ENCODE peak calls at places on chromosome 4, in seven cellular contexts. One of them, this sample, is unnamed.

GRCh38 chr4:45453258-45453841 is 670.5 kb downstream of the GABRG1 start:
- DNase-seq in neuronal stem cell: peak
- DNase-seq in H9: no peak
- DNase-seq in IMR-90: no peak
- DNase-seq in H1: no peak
- DNase-seq in trophoblast cell: peak
- DNase-seq in mesenchymal stem cell: peak
- DNase-seq in this sample: peak

GRCh38 chr4:94978904-94979303 is 221.1 kb downstream of the BMPR1B start:
- DNase-seq in neuronal stem cell: no peak
- DNase-seq in H9: no peak
- DNase-seq in IMR-90: peak
- DNase-seq in H1: no peak
- DNase-seq in trophoblast cell: no peak
- DNase-seq in mesenchymal stem cell: no peak
- DNase-seq in this sample: no peak

GRCh38 chr4:102826105-102826889 is 1.1 kb downstream of the UBE2D3 start:
- DNase-seq in neuronal stem cell: no peak
- DNase-seq in H9: no peak
- DNase-seq in IMR-90: no peak
- DNase-seq in H1: peak
- DNase-seq in trophoblast cell: peak
- DNase-seq in mesenchymal stem cell: no peak
- DNase-seq in this sample: no peak

GRCh38 chr4:14333616-14334015 is 668.7 kb upstream of the CPEB2 start:
- DNase-seq in neuronal stem cell: no peak
- DNase-seq in H9: no peak
- DNase-seq in IMR-90: no peak
- DNase-seq in H1: no peak
- DNase-seq in trophoblast cell: no peak
- DNase-seq in mesenchymal stem cell: no peak
- DNase-seq in this sample: no peak

GRCh38 chr4:13289391-13289790 is 194.7 kb downstream of the RAB28 start:
- DNase-seq in neuronal stem cell: no peak
- DNase-seq in H9: no peak
- DNase-seq in IMR-90: peak
- DNase-seq in H1: no peak
- DNase-seq in trophoblast cell: no peak
- DNase-seq in mesenchymal stem cell: peak
- DNase-seq in this sample: no peak

GRCh38 chr4:4333265-4333706 is 43.2 kb downstream of the ZBTB49 start:
- DNase-seq in neuronal stem cell: no peak
- DNase-seq in H9: no peak
- DNase-seq in IMR-90: peak
- DNase-seq in H1: no peak
- DNase-seq in trophoblast cell: no peak
- DNase-seq in mesenchymal stem cell: peak
- DNase-seq in this sample: no peak

GRCh38 chr4:118910221-118910620 is 21.6 kb downstream of the SYNPO2 start:
- DNase-seq in neuronal stem cell: no peak
- DNase-seq in H9: no peak
- DNase-seq in IMR-90: peak
- DNase-seq in H1: no peak
- DNase-seq in trophoblast cell: no peak
- DNase-seq in mesenchymal stem cell: no peak
- DNase-seq in this sample: no peak

GRCh38 chr4:13597604-13598003 is 29.9 kb downstream of the BOD1L1 start:
- DNase-seq in neuronal stem cell: no peak
- DNase-seq in H9: no peak
- DNase-seq in IMR-90: peak
- DNase-seq in H1: no peak
- DNase-seq in trophoblast cell: peak
- DNase-seq in mesenchymal stem cell: no peak
- DNase-seq in this sample: no peak

GRCh38 chr4:41287005-41287404 is 30.3 kb downstream of the UCHL1 start:
- DNase-seq in neuronal stem cell: no peak
- DNase-seq in H9: no peak
- DNase-seq in IMR-90: peak
- DNase-seq in H1: no peak
- DNase-seq in trophoblast cell: peak
- DNase-seq in mesenchymal stem cell: peak
- DNase-seq in this sample: no peak

GRCh38 chr4:31617667-31618066 is 897.5 kb downstream of the PCDH7 start:
- DNase-seq in neuronal stem cell: no peak
- DNase-seq in H9: no peak
- DNase-seq in IMR-90: no peak
- DNase-seq in H1: no peak
- DNase-seq in trophoblast cell: no peak
- DNase-seq in mesenchymal stem cell: no peak
- DNase-seq in this sample: no peak

GRCh38 chr4:6693274-6694176 is at the start of gene S100P:
- DNase-seq in neuronal stem cell: no peak
- DNase-seq in H9: no peak
- DNase-seq in IMR-90: no peak
- DNase-seq in H1: no peak
- DNase-seq in trophoblast cell: peak
- DNase-seq in mesenchymal stem cell: no peak
- DNase-seq in this sample: no peak

GRCh38 chr4:26719954-26720552 is 136.2 kb downstream of the TBC1D19 start:
- DNase-seq in neuronal stem cell: no peak
- DNase-seq in H9: no peak
- DNase-seq in IMR-90: peak
- DNase-seq in H1: no peak
- DNase-seq in trophoblast cell: peak
- DNase-seq in mesenchymal stem cell: peak
- DNase-seq in this sample: peak

GRCh38 chr4:107519057-107519456 is 201.0 kb downstream of the PAPSS1 start:
- DNase-seq in neuronal stem cell: peak
- DNase-seq in H9: no peak
- DNase-seq in IMR-90: peak
- DNase-seq in H1: no peak
- DNase-seq in trophoblast cell: peak
- DNase-seq in mesenchymal stem cell: peak
- DNase-seq in this sample: peak

GRCh38 chr4:40056722-40057539 is at the start of gene N4BP2:
- DNase-seq in neuronal stem cell: peak
- DNase-seq in H9: peak
- DNase-seq in IMR-90: peak
- DNase-seq in H1: peak
- DNase-seq in trophoblast cell: peak
- DNase-seq in mesenchymal stem cell: peak
- DNase-seq in this sample: peak

GRCh38 chr4:79597266-79597665 is 189.2 kb upstream of the GK2 start:
- DNase-seq in neuronal stem cell: no peak
- DNase-seq in H9: no peak
- DNase-seq in IMR-90: peak
- DNase-seq in H1: no peak
- DNase-seq in trophoblast cell: peak
- DNase-seq in mesenchymal stem cell: peak
- DNase-seq in this sample: no peak

GRCh38 chr4:150816491-150816890 is 198.6 kb downstream of the LRBA start:
- DNase-seq in neuronal stem cell: no peak
- DNase-seq in H9: no peak
- DNase-seq in IMR-90: peak
- DNase-seq in H1: no peak
- DNase-seq in trophoblast cell: no peak
- DNase-seq in mesenchymal stem cell: no peak
- DNase-seq in this sample: no peak

GRCh38 chr4:151407466-151408379 is 1.3 kb upstream of the FHIP1A start:
- DNase-seq in neuronal stem cell: no peak
- DNase-seq in H9: peak
- DNase-seq in IMR-90: no peak
- DNase-seq in H1: peak
- DNase-seq in trophoblast cell: peak
- DNase-seq in mesenchymal stem cell: peak
- DNase-seq in this sample: peak

GRCh38 chr4:166252487-166253402 is 379.7 kb downstream of the TLL1 start:
- DNase-seq in neuronal stem cell: peak
- DNase-seq in H9: no peak
- DNase-seq in IMR-90: no peak
- DNase-seq in H1: no peak
- DNase-seq in trophoblast cell: peak
- DNase-seq in mesenchymal stem cell: peak
- DNase-seq in this sample: peak

GRCh38 chr4:98938386-98938785 is 9.5 kb upstream of the EIF4E start:
- DNase-seq in neuronal stem cell: no peak
- DNase-seq in H9: no peak
- DNase-seq in IMR-90: peak
- DNase-seq in H1: no peak
- DNase-seq in trophoblast cell: peak
- DNase-seq in mesenchymal stem cell: peak
- DNase-seq in this sample: peak

GRCh38 chr4:98939446-98939845 is 10.5 kb upstream of the EIF4E start:
- DNase-seq in neuronal stem cell: no peak
- DNase-seq in H9: no peak
- DNase-seq in IMR-90: no peak
- DNase-seq in H1: no peak
- DNase-seq in trophoblast cell: no peak
- DNase-seq in mesenchymal stem cell: no peak
- DNase-seq in this sample: no peak

GRCh38 chr4:98939892-98940298 is 11.0 kb upstream of the EIF4E start:
- DNase-seq in neuronal stem cell: peak
- DNase-seq in H9: peak
- DNase-seq in IMR-90: peak
- DNase-seq in H1: no peak
- DNase-seq in trophoblast cell: peak
- DNase-seq in mesenchymal stem cell: peak
- DNase-seq in this sample: peak

GRCh38 chr4:98935633-98936032 is 6.7 kb upstream of the EIF4E start:
- DNase-seq in neuronal stem cell: no peak
- DNase-seq in H9: no peak
- DNase-seq in IMR-90: no peak
- DNase-seq in H1: no peak
- DNase-seq in trophoblast cell: no peak
- DNase-seq in mesenchymal stem cell: no peak
- DNase-seq in this sample: no peak

DNA sequence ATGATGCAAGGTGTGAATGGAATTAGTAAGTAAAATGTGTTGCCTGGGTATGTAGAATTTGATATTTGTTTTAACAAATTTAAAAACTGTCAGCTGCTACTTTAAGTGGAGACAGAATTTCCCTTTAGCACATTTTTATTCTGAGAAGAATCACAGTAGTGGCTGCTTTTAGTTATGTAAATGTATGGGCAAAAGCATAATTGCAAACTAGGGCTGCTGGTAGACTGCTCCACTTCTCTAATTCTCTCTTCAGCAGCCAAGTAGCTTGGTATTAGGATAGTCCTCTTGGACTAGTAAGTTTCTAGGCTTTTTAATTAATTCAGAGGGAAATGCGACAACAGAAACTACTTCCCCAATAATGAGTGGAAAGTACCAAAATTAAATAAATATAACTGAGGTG is 9.0 kb upstream of the EIF4E start:
- DNase-seq in neuronal stem cell: no peak
- DNase-seq in H9: no peak
- DNase-seq in IMR-90: no peak
- DNase-seq in H1: no peak
- DNase-seq in trophoblast cell: peak
- DNase-seq in mesenchymal stem cell: no peak
- DNase-seq in this sample: peak
- H3K18ac ChIP-seq in neuronal stem cell: no peak
- H3K18ac ChIP-seq in H9: no peak
- H3K18ac ChIP-seq in IMR-90: no peak
- H3K18ac ChIP-seq in H1: no peak
- H3K18ac ChIP-seq in trophoblast cell: no peak
- H3K18ac ChIP-seq in mesenchymal stem cell: no peak
- H3K18ac ChIP-seq in this sample: no peak

GRCh38 chr4:186144596-186145569 is 40.4 kb downstream of the FAM149A start:
- DNase-seq in neuronal stem cell: peak
- DNase-seq in H9: peak
- DNase-seq in IMR-90: peak
- DNase-seq in H1: peak
- DNase-seq in trophoblast cell: peak
- DNase-seq in mesenchymal stem cell: peak
- DNase-seq in this sample: peak
- H2AK5ac ChIP-seq in neuronal stem cell: no peak
- H2AK5ac ChIP-seq in H9: no peak
- H2AK5ac ChIP-seq in IMR-90: no peak
- H2AK5ac ChIP-seq in H1: no peak
- H2AK5ac ChIP-seq in trophoblast cell: no peak
- H2AK5ac ChIP-seq in mesenchymal stem cell: no peak
- H2AK5ac ChIP-seq in this sample: no peak

DNA sequence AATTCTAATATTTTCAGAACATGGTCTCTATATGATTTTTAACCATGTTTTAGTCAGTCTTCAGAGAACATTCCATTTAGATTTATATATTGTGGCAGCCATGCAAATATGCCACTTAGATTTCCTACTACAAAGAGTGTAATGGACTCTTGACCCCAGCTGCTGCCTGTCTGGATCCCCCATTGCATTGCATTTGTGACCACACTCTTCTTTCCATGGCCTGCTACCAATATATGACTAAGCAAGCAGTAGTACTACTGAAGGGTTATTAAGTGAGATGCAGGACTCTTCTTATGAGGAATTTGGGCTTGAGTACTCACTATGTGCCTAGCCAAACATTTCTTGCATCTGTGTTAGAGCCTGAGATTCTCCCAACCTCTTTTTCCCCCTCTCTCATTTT is 306.8 kb downstream of the PDHA2 start:
- DNase-seq in neuronal stem cell: no peak
- DNase-seq in H9: no peak
- DNase-seq in IMR-90: no peak
- DNase-seq in H1: no peak
- DNase-seq in trophoblast cell: no peak
- DNase-seq in mesenchymal stem cell: peak
- DNase-seq in this sample: no peak
- H3K18ac ChIP-seq in neuronal stem cell: no peak
- H3K18ac ChIP-seq in H9: no peak
- H3K18ac ChIP-seq in IMR-90: no peak
- H3K18ac ChIP-seq in H1: no peak
- H3K18ac ChIP-seq in trophoblast cell: no peak
- H3K18ac ChIP-seq in mesenchymal stem cell: no peak
- H3K18ac ChIP-seq in this sample: no peak

GRCh38 chr4:8100696-8101095 is 57.9 kb downstream of the ABLIM2 start:
- DNase-seq in neuronal stem cell: no peak
- DNase-seq in H9: no peak
- DNase-seq in IMR-90: no peak
- DNase-seq in H1: no peak
- DNase-seq in trophoblast cell: peak
- DNase-seq in mesenchymal stem cell: no peak
- DNase-seq in this sample: no peak
- H2AK5ac ChIP-seq in neuronal stem cell: no peak
- H2AK5ac ChIP-seq in H9: no peak
- H2AK5ac ChIP-seq in IMR-90: no peak
- H2AK5ac ChIP-seq in H1: no peak
- H2AK5ac ChIP-seq in trophoblast cell: no peak
- H2AK5ac ChIP-seq in mesenchymal stem cell: no peak
- H2AK5ac ChIP-seq in this sample: no peak

DNA sequence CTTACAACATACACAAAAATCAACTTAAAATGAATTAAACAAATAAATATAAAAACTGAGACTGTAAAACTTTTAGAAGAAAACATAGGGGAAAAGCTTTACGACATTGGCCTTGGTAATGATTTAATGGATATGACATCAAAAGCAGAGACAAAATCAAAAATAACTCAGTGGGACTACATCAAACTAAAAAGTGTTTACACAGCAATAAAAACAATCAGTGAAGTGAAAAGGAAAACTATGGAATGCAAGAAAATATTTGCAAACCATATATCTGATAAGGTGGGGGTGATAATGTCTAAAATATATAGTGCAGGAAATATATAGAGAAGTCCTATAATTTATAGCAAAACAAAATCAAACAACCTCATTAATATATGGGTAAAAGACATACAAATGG is 364.4 kb upstream of the INTU start:
- DNase-seq in neuronal stem cell: no peak
- DNase-seq in H9: no peak
- DNase-seq in IMR-90: no peak
- DNase-seq in H1: no peak
- DNase-seq in trophoblast cell: no peak
- DNase-seq in mesenchymal stem cell: no peak
- DNase-seq in this sample: no peak
- H3K18ac ChIP-seq in neuronal stem cell: no peak
- H3K18ac ChIP-seq in H9: no peak
- H3K18ac ChIP-seq in IMR-90: no peak
- H3K18ac ChIP-seq in H1: no peak
- H3K18ac ChIP-seq in trophoblast cell: no peak
- H3K18ac ChIP-seq in mesenchymal stem cell: no peak
- H3K18ac ChIP-seq in this sample: no peak

This sample was measured in mesendoderm.